ENCODE peak calls at places on chromosomes 7 and 10, in nine cellular contexts. One of them, this sample, is unnamed.

GRCh38 chr10:33815776-33816175 is 481.3 kb upstream of the NRP1 start:
- DNase-seq in iris pigment epithelial cell: no peak
- DNase-seq in activated T-cell treated with anti-CD3 and anti-CD28 coated beads, Interleukin-2, amount 50 U/mL, for 72 hours: no peak
- DNase-seq in D721Med: no peak
- DNase-seq in activated effector memory CD4-positive, alpha-beta T cell treated with Interleukin-2 at 50 U/mL for 16 hours: no peak
- DNase-seq in stimulated activated CD8-positive, alpha-beta memory T cell treated with anti-CD3 and anti-CD28 coated beads, Interleukin-12 subunit alpha, Interleukin-12 subunit beta, amount 100 ng/mL, for 1 hour: no peak
- DNase-seq in mesothelial cell of epicardium: no peak
- DNase-seq in naive thymus-derived CD8-positive, alpha-beta T cell: no peak
- DNase-seq in activated CD4-positive, CD25-positive, alpha-beta regulatory T cell: no peak
- DNase-seq in this sample: no peak

GRCh38 chr7:155277385-155277994 is 20.2 kb upstream of the INSIG1 start:
- DNase-seq in iris pigment epithelial cell: no peak
- DNase-seq in activated T-cell treated with anti-CD3 and anti-CD28 coated beads, Interleukin-2, amount 50 U/mL, for 72 hours: peak
- DNase-seq in D721Med: no peak
- DNase-seq in activated effector memory CD4-positive, alpha-beta T cell treated with Interleukin-2 at 50 U/mL for 16 hours: no peak
- DNase-seq in stimulated activated CD8-positive, alpha-beta memory T cell treated with anti-CD3 and anti-CD28 coated beads, Interleukin-12 subunit alpha, Interleukin-12 subunit beta, amount 100 ng/mL, for 1 hour: no peak
- DNase-seq in mesothelial cell of epicardium: no peak
- DNase-seq in naive thymus-derived CD8-positive, alpha-beta T cell: no peak
- DNase-seq in activated CD4-positive, CD25-positive, alpha-beta regulatory T cell: no peak
- DNase-seq in this sample: no peak

GRCh38 chr10:70410608-70411007 is 6.7 kb downstream of the EIF4EBP2 start:
- DNase-seq in iris pigment epithelial cell: no peak
- DNase-seq in activated T-cell treated with anti-CD3 and anti-CD28 coated beads, Interleukin-2, amount 50 U/mL, for 72 hours: no peak
- DNase-seq in D721Med: no peak
- DNase-seq in activated effector memory CD4-positive, alpha-beta T cell treated with Interleukin-2 at 50 U/mL for 16 hours: no peak
- DNase-seq in stimulated activated CD8-positive, alpha-beta memory T cell treated with anti-CD3 and anti-CD28 coated beads, Interleukin-12 subunit alpha, Interleukin-12 subunit beta, amount 100 ng/mL, for 1 hour: no peak
- DNase-seq in mesothelial cell of epicardium: no peak
- DNase-seq in naive thymus-derived CD8-positive, alpha-beta T cell: no peak
- DNase-seq in activated CD4-positive, CD25-positive, alpha-beta regulatory T cell: no peak
- DNase-seq in this sample: no peak

GRCh38 chr7:134691820-134692705 is 45.4 kb downstream of the BPGM start:
- DNase-seq in iris pigment epithelial cell: peak
- DNase-seq in activated T-cell treated with anti-CD3 and anti-CD28 coated beads, Interleukin-2, amount 50 U/mL, for 72 hours: no peak
- DNase-seq in D721Med: no peak
- DNase-seq in activated effector memory CD4-positive, alpha-beta T cell treated with Interleukin-2 at 50 U/mL for 16 hours: no peak
- DNase-seq in stimulated activated CD8-positive, alpha-beta memory T cell treated with anti-CD3 and anti-CD28 coated beads, Interleukin-12 subunit alpha, Interleukin-12 subunit beta, amount 100 ng/mL, for 1 hour: no peak
- DNase-seq in mesothelial cell of epicardium: peak
- DNase-seq in naive thymus-derived CD8-positive, alpha-beta T cell: no peak
- DNase-seq in activated CD4-positive, CD25-positive, alpha-beta regulatory T cell: no peak
- DNase-seq in this sample: peak

GRCh38 chr10:74640134-74640533 is 186.3 kb upstream of the KAT6B start:
- DNase-seq in iris pigment epithelial cell: peak
- DNase-seq in activated T-cell treated with anti-CD3 and anti-CD28 coated beads, Interleukin-2, amount 50 U/mL, for 72 hours: no peak
- DNase-seq in D721Med: no peak
- DNase-seq in activated effector memory CD4-positive, alpha-beta T cell treated with Interleukin-2 at 50 U/mL for 16 hours: no peak
- DNase-seq in stimulated activated CD8-positive, alpha-beta memory T cell treated with anti-CD3 and anti-CD28 coated beads, Interleukin-12 subunit alpha, Interleukin-12 subunit beta, amount 100 ng/mL, for 1 hour: no peak
- DNase-seq in mesothelial cell of epicardium: no peak
- DNase-seq in naive thymus-derived CD8-positive, alpha-beta T cell: no peak
- DNase-seq in activated CD4-positive, CD25-positive, alpha-beta regulatory T cell: no peak
- DNase-seq in this sample: no peak

GRCh38 chr7:28921822-28922221 is 36.3 kb downstream of the TRIL start:
- DNase-seq in iris pigment epithelial cell: peak
- DNase-seq in activated T-cell treated with anti-CD3 and anti-CD28 coated beads, Interleukin-2, amount 50 U/mL, for 72 hours: peak
- DNase-seq in D721Med: no peak
- DNase-seq in activated effector memory CD4-positive, alpha-beta T cell treated with Interleukin-2 at 50 U/mL for 16 hours: no peak
- DNase-seq in stimulated activated CD8-positive, alpha-beta memory T cell treated with anti-CD3 and anti-CD28 coated beads, Interleukin-12 subunit alpha, Interleukin-12 subunit beta, amount 100 ng/mL, for 1 hour: peak
- DNase-seq in mesothelial cell of epicardium: no peak
- DNase-seq in naive thymus-derived CD8-positive, alpha-beta T cell: peak
- DNase-seq in activated CD4-positive, CD25-positive, alpha-beta regulatory T cell: no peak
- DNase-seq in this sample: peak

GRCh38 chr10:50809596-50809995 is 69.9 kb downstream of the ASAH2B start:
- DNase-seq in iris pigment epithelial cell: peak
- DNase-seq in activated T-cell treated with anti-CD3 and anti-CD28 coated beads, Interleukin-2, amount 50 U/mL, for 72 hours: no peak
- DNase-seq in D721Med: no peak
- DNase-seq in activated effector memory CD4-positive, alpha-beta T cell treated with Interleukin-2 at 50 U/mL for 16 hours: no peak
- DNase-seq in stimulated activated CD8-positive, alpha-beta memory T cell treated with anti-CD3 and anti-CD28 coated beads, Interleukin-12 subunit alpha, Interleukin-12 subunit beta, amount 100 ng/mL, for 1 hour: no peak
- DNase-seq in mesothelial cell of epicardium: no peak
- DNase-seq in naive thymus-derived CD8-positive, alpha-beta T cell: no peak
- DNase-seq in activated CD4-positive, CD25-positive, alpha-beta regulatory T cell: no peak
- DNase-seq in this sample: peak

GRCh38 chr10:110793128-110793812 is 78.5 kb upstream of the PDCD4 start:
- DNase-seq in iris pigment epithelial cell: no peak
- DNase-seq in activated T-cell treated with anti-CD3 and anti-CD28 coated beads, Interleukin-2, amount 50 U/mL, for 72 hours: no peak
- DNase-seq in D721Med: no peak
- DNase-seq in activated effector memory CD4-positive, alpha-beta T cell treated with Interleukin-2 at 50 U/mL for 16 hours: no peak
- DNase-seq in stimulated activated CD8-positive, alpha-beta memory T cell treated with anti-CD3 and anti-CD28 coated beads, Interleukin-12 subunit alpha, Interleukin-12 subunit beta, amount 100 ng/mL, for 1 hour: no peak
- DNase-seq in mesothelial cell of epicardium: no peak
- DNase-seq in naive thymus-derived CD8-positive, alpha-beta T cell: no peak
- DNase-seq in activated CD4-positive, CD25-positive, alpha-beta regulatory T cell: no peak
- DNase-seq in this sample: no peak

GRCh38 chr10:110498982-110499795 is 1.5 kb downstream of the DUSP5 start:
- DNase-seq in iris pigment epithelial cell: peak
- DNase-seq in activated T-cell treated with anti-CD3 and anti-CD28 coated beads, Interleukin-2, amount 50 U/mL, for 72 hours: peak
- DNase-seq in D721Med: no peak
- DNase-seq in activated effector memory CD4-positive, alpha-beta T cell treated with Interleukin-2 at 50 U/mL for 16 hours: peak
- DNase-seq in stimulated activated CD8-positive, alpha-beta memory T cell treated with anti-CD3 and anti-CD28 coated beads, Interleukin-12 subunit alpha, Interleukin-12 subunit beta, amount 100 ng/mL, for 1 hour: no peak
- DNase-seq in mesothelial cell of epicardium: no peak
- DNase-seq in naive thymus-derived CD8-positive, alpha-beta T cell: no peak
- DNase-seq in activated CD4-positive, CD25-positive, alpha-beta regulatory T cell: peak
- DNase-seq in this sample: peak

GRCh38 chr10:12772797-12773587 is 228.5 kb downstream of the CCDC3 start:
- DNase-seq in iris pigment epithelial cell: no peak
- DNase-seq in activated T-cell treated with anti-CD3 and anti-CD28 coated beads, Interleukin-2, amount 50 U/mL, for 72 hours: no peak
- DNase-seq in D721Med: no peak
- DNase-seq in activated effector memory CD4-positive, alpha-beta T cell treated with Interleukin-2 at 50 U/mL for 16 hours: no peak
- DNase-seq in stimulated activated CD8-positive, alpha-beta memory T cell treated with anti-CD3 and anti-CD28 coated beads, Interleukin-12 subunit alpha, Interleukin-12 subunit beta, amount 100 ng/mL, for 1 hour: no peak
- DNase-seq in mesothelial cell of epicardium: no peak
- DNase-seq in naive thymus-derived CD8-positive, alpha-beta T cell: no peak
- DNase-seq in activated CD4-positive, CD25-positive, alpha-beta regulatory T cell: no peak
- DNase-seq in this sample: no peak

GRCh38 chr7:30911561-30911969 is at the start of gene AQP1:
- DNase-seq in iris pigment epithelial cell: no peak
- DNase-seq in activated T-cell treated with anti-CD3 and anti-CD28 coated beads, Interleukin-2, amount 50 U/mL, for 72 hours: no peak
- DNase-seq in D721Med: no peak
- DNase-seq in activated effector memory CD4-positive, alpha-beta T cell treated with Interleukin-2 at 50 U/mL for 16 hours: no peak
- DNase-seq in stimulated activated CD8-positive, alpha-beta memory T cell treated with anti-CD3 and anti-CD28 coated beads, Interleukin-12 subunit alpha, Interleukin-12 subunit beta, amount 100 ng/mL, for 1 hour: no peak
- DNase-seq in mesothelial cell of epicardium: no peak
- DNase-seq in naive thymus-derived CD8-positive, alpha-beta T cell: no peak
- DNase-seq in activated CD4-positive, CD25-positive, alpha-beta regulatory T cell: no peak
- DNase-seq in this sample: no peak

GRCh38 chr10:90849956-90850749 is 7.7 kb downstream of the HTR7 start:
- DNase-seq in iris pigment epithelial cell: peak
- DNase-seq in activated T-cell treated with anti-CD3 and anti-CD28 coated beads, Interleukin-2, amount 50 U/mL, for 72 hours: no peak
- DNase-seq in D721Med: no peak
- DNase-seq in activated effector memory CD4-positive, alpha-beta T cell treated with Interleukin-2 at 50 U/mL for 16 hours: no peak
- DNase-seq in stimulated activated CD8-positive, alpha-beta memory T cell treated with anti-CD3 and anti-CD28 coated beads, Interleukin-12 subunit alpha, Interleukin-12 subunit beta, amount 100 ng/mL, for 1 hour: no peak
- DNase-seq in mesothelial cell of epicardium: no peak
- DNase-seq in naive thymus-derived CD8-positive, alpha-beta T cell: no peak
- DNase-seq in activated CD4-positive, CD25-positive, alpha-beta regulatory T cell: no peak
- DNase-seq in this sample: peak

GRCh38 chr7:49166441-49166840 is 242.1 kb downstream of the CDC14C start:
- DNase-seq in iris pigment epithelial cell: peak
- DNase-seq in activated T-cell treated with anti-CD3 and anti-CD28 coated beads, Interleukin-2, amount 50 U/mL, for 72 hours: no peak
- DNase-seq in D721Med: no peak
- DNase-seq in activated effector memory CD4-positive, alpha-beta T cell treated with Interleukin-2 at 50 U/mL for 16 hours: no peak
- DNase-seq in stimulated activated CD8-positive, alpha-beta memory T cell treated with anti-CD3 and anti-CD28 coated beads, Interleukin-12 subunit alpha, Interleukin-12 subunit beta, amount 100 ng/mL, for 1 hour: no peak
- DNase-seq in mesothelial cell of epicardium: no peak
- DNase-seq in naive thymus-derived CD8-positive, alpha-beta T cell: no peak
- DNase-seq in activated CD4-positive, CD25-positive, alpha-beta regulatory T cell: no peak
- DNase-seq in this sample: no peak

GRCh38 chr10:30750971-30751677 is 121.6 kb upstream of the LYZL2 start:
- DNase-seq in iris pigment epithelial cell: no peak
- DNase-seq in activated T-cell treated with anti-CD3 and anti-CD28 coated beads, Interleukin-2, amount 50 U/mL, for 72 hours: no peak
- DNase-seq in D721Med: no peak
- DNase-seq in activated effector memory CD4-positive, alpha-beta T cell treated with Interleukin-2 at 50 U/mL for 16 hours: no peak
- DNase-seq in stimulated activated CD8-positive, alpha-beta memory T cell treated with anti-CD3 and anti-CD28 coated beads, Interleukin-12 subunit alpha, Interleukin-12 subunit beta, amount 100 ng/mL, for 1 hour: no peak
- DNase-seq in mesothelial cell of epicardium: no peak
- DNase-seq in naive thymus-derived CD8-positive, alpha-beta T cell: no peak
- DNase-seq in activated CD4-positive, CD25-positive, alpha-beta regulatory T cell: no peak
- DNase-seq in this sample: no peak